ENCODE peak calls at places on chromosomes 5 and 9, in ten cellular contexts. One of them, this sample, is unnamed.

GRCh38 chr5:149283611-149284480 is 12.2 kb downstream of the AFAP1L1 start:
- DNase-seq in activated T-cell treated with anti-CD3 and anti-CD28 coated beads, Interleukin-2, amount 50 U/mL, for 48 hours: no peak
- DNase-seq in thyroid gland: no peak
- DNase-seq in NCI-H345: peak
- DNase-seq in GM04504: no peak
- DNase-seq in non-pigmented ciliary epithelial cell: no peak
- DNase-seq in neural crest cell: no peak
- DNase-seq in heart right ventricle: no peak
- DNase-seq in OCI-M1: no peak
- DNase-seq in left colon: no peak
- DNase-seq in this sample: no peak

GRCh38 chr9:36765468-36766341 is 193.0 kb downstream of the MELK start:
- DNase-seq in activated T-cell treated with anti-CD3 and anti-CD28 coated beads, Interleukin-2, amount 50 U/mL, for 48 hours: peak
- DNase-seq in thyroid gland: peak
- DNase-seq in NCI-H345: peak
- DNase-seq in GM04504: no peak
- DNase-seq in non-pigmented ciliary epithelial cell: no peak
- DNase-seq in neural crest cell: peak
- DNase-seq in heart right ventricle: peak
- DNase-seq in OCI-M1: peak
- DNase-seq in left colon: peak
- DNase-seq in this sample: peak

GRCh38 chr9:94805585-94805984 is 79.1 kb downstream of the AOPEP start:
- DNase-seq in activated T-cell treated with anti-CD3 and anti-CD28 coated beads, Interleukin-2, amount 50 U/mL, for 48 hours: no peak
- DNase-seq in thyroid gland: no peak
- DNase-seq in NCI-H345: no peak
- DNase-seq in GM04504: peak
- DNase-seq in non-pigmented ciliary epithelial cell: peak
- DNase-seq in neural crest cell: no peak
- DNase-seq in heart right ventricle: no peak
- DNase-seq in OCI-M1: no peak
- DNase-seq in left colon: no peak
- DNase-seq in this sample: no peak

GRCh38 chr9:134152022-134152448 is 12.3 kb downstream of the RNU6ATAC start:
- DNase-seq in activated T-cell treated with anti-CD3 and anti-CD28 coated beads, Interleukin-2, amount 50 U/mL, for 48 hours: no peak
- DNase-seq in thyroid gland: peak
- DNase-seq in NCI-H345: no peak
- DNase-seq in GM04504: no peak
- DNase-seq in non-pigmented ciliary epithelial cell: no peak
- DNase-seq in neural crest cell: no peak
- DNase-seq in heart right ventricle: no peak
- DNase-seq in OCI-M1: no peak
- DNase-seq in left colon: no peak
- DNase-seq in this sample: no peak

GRCh38 chr9:17481565-17481964 is 97.3 kb upstream of the SH3GL2 start:
- DNase-seq in activated T-cell treated with anti-CD3 and anti-CD28 coated beads, Interleukin-2, amount 50 U/mL, for 48 hours: no peak
- DNase-seq in thyroid gland: no peak
- DNase-seq in NCI-H345: no peak
- DNase-seq in GM04504: no peak
- DNase-seq in non-pigmented ciliary epithelial cell: no peak
- DNase-seq in neural crest cell: no peak
- DNase-seq in heart right ventricle: no peak
- DNase-seq in OCI-M1: no peak
- DNase-seq in left colon: no peak
- DNase-seq in this sample: no peak

GRCh38 chr5:37619353-37619752 is 220.5 kb downstream of the GDNF start:
- DNase-seq in activated T-cell treated with anti-CD3 and anti-CD28 coated beads, Interleukin-2, amount 50 U/mL, for 48 hours: no peak
- DNase-seq in thyroid gland: no peak
- DNase-seq in NCI-H345: no peak
- DNase-seq in GM04504: peak
- DNase-seq in non-pigmented ciliary epithelial cell: peak
- DNase-seq in neural crest cell: no peak
- DNase-seq in heart right ventricle: no peak
- DNase-seq in OCI-M1: no peak
- DNase-seq in left colon: no peak
- DNase-seq in this sample: no peak

GRCh38 chr5:158414780-158415179 is 555.8 kb upstream of the CLINT1 start:
- DNase-seq in activated T-cell treated with anti-CD3 and anti-CD28 coated beads, Interleukin-2, amount 50 U/mL, for 48 hours: no peak
- DNase-seq in thyroid gland: no peak
- DNase-seq in NCI-H345: no peak
- DNase-seq in GM04504: peak
- DNase-seq in non-pigmented ciliary epithelial cell: no peak
- DNase-seq in neural crest cell: no peak
- DNase-seq in heart right ventricle: no peak
- DNase-seq in OCI-M1: no peak
- DNase-seq in left colon: no peak
- DNase-seq in this sample: no peak

GRCh38 chr5:35285435-35285834 is 55.1 kb upstream of the PRLR start:
- DNase-seq in activated T-cell treated with anti-CD3 and anti-CD28 coated beads, Interleukin-2, amount 50 U/mL, for 48 hours: no peak
- DNase-seq in thyroid gland: no peak
- DNase-seq in NCI-H345: no peak
- DNase-seq in GM04504: no peak
- DNase-seq in non-pigmented ciliary epithelial cell: no peak
- DNase-seq in neural crest cell: no peak
- DNase-seq in heart right ventricle: no peak
- DNase-seq in OCI-M1: no peak
- DNase-seq in left colon: no peak
- DNase-seq in this sample: no peak

This sample was measured in endothelial cell.